ENCODE peak calls at places on chromosomes 5 and 9, in nine cellular contexts. B is fibroblast of pulmonary artery; F is HT1080; C is NCI-H460; K is activated CD8-positive, alpha-beta memory T cell treated with anti-CD3 and anti-CD28 coated beads for 48 hours; O is Kasumi-1; H is GM13976; Q is NCI-H1105; V is activated CD8-positive, alpha-beta T cell treated with anti-CD3 and anti-CD28 coated beads for 36 hours. J is an unnamed sample.

GRCh38 chr9:131801811-131802210 is 61.9 kb upstream of the RAPGEF1 start:
- DNase-seq in O (no peak), K (no peak), V (no peak), H (no peak), Q (no peak), F (no peak), C (no peak), B (no peak), J (no peak)

GRCh38 chr5:40679998-40680681 is 425 bp downstream of the PTGER4 start:
- DNase-seq in C (no peak), H (no peak), B (no peak), Q (no peak), V (peak), O (no peak), K (no peak), F (no peak), J (no peak)

GRCh38 chr9:97176206-97176605 is 131.3 kb upstream of the CCDC180 start:
- DNase-seq in K (no peak), B (peak), V (no peak), F (no peak), O (no peak), Q (peak), C (no peak), H (no peak), J (no peak)

GRCh38 chr5:126492939-126493338 is 69.7 kb downstream of the GRAMD2B start:
- DNase-seq in O (no peak), B (peak), K (no peak), H (no peak), Q (no peak), F (no peak), C (no peak), V (no peak), J (no peak)

GRCh38 chr9:13513710-13514444 is 234.4 kb upstream of the MPDZ start:
- DNase-seq in K (no peak), F (no peak), V (no peak), C (peak), H (no peak), O (no peak), B (peak), Q (no peak), J (no peak)

GRCh38 chr9:130938652-130939404 is at the start of gene FIBCD1:
- DNase-seq in F (peak), C (peak), Q (no peak), H (peak), V (peak), O (peak), B (no peak), K (no peak), J (no peak)

GRCh38 chr5:67416986-67417385 is 220.4 kb upstream of the CD180 start:
- DNase-seq in B (no peak), O (no peak), Q (no peak), K (no peak), H (no peak), V (no peak), C (no peak), F (no peak), J (no peak)

GRCh38 chr5:1292846-1293415 is 1.9 kb downstream of the TERT start:
- DNase-seq in Q (no peak), B (no peak), O (no peak), C (no peak), K (no peak), H (no peak), F (no peak), V (no peak), J (no peak)

GRCh38 chr9:13705913-13706312 is 426.4 kb upstream of the MPDZ start:
- DNase-seq in F (no peak), H (no peak), Q (no peak), O (no peak), B (peak), K (no peak), C (no peak), V (no peak), J (no peak)

GRCh38 chr9:134321957-134322741 is 4.1 kb upstream of the RXRA start:
- DNase-seq in Q (no peak), K (no peak), O (no peak), B (no peak), H (no peak), C (no peak), F (no peak), V (no peak), J (no peak)

GRCh38 chr9:131361202-131361833 is 32.6 kb upstream of the PRRC2B start:
- DNase-seq in K (no peak), B (no peak), Q (no peak), H (no peak), F (no peak), O (peak), V (peak), C (no peak), J (no peak)

GRCh38 chr5:38382898-38383297 is 124.5 kb downstream of the EGFLAM start:
- DNase-seq in Q (peak), V (peak), F (peak), H (peak), O (peak), K (no peak), C (peak), B (peak), J (peak)

GRCh38 chr5:23302438-23302837 is 205.0 kb upstream of the PRDM9 start:
- DNase-seq in F (no peak), V (no peak), H (no peak), C (no peak), O (no peak), B (no peak), Q (no peak), K (no peak), J (no peak)

GRCh38 chr5:136016945-136017530 is 11.8 kb upstream of the TGFBI start:
- DNase-seq in Q (peak), H (no peak), F (peak), C (no peak), K (no peak), O (peak), V (no peak), B (peak), J (no peak)

GRCh38 chr5:176810084-176810597 is at the start of gene UNC5A:
- DNase-seq in B (peak), H (peak), F (peak), C (peak), O (peak), K (no peak), V (peak), Q (peak), J (no peak)

GRCh38 chr9:83708515-83709158 is 879 bp upstream of the UBQLN1 start:
- DNase-seq in B (peak), F (peak), V (peak), K (peak), H (peak), Q (peak), O (peak), C (peak), J (peak)

GRCh38 chr9:105359899-105360298 is 87.9 kb upstream of the FSD1L start:
- DNase-seq in O (no peak), K (peak), Q (no peak), V (peak), C (no peak), F (peak), H (no peak), B (peak), J (no peak)

GRCh38 chr5:82885657-82886389 is 191.4 kb downstream of the TMEM167A start:
- DNase-seq in F (peak), V (no peak), C (no peak), O (no peak), Q (no peak), K (no peak), H (peak), B (no peak), J (no peak)

GRCh38 chr9:136695435-136695895 is 8.2 kb upstream of the AGPAT2 start:
- DNase-seq in Q (peak), O (no peak), C (no peak), F (peak), V (no peak), K (no peak), H (no peak), B (no peak), J (peak)

GRCh38 chr5:58462623-58463230 is 2.8 kb upstream of the PLK2 start:
- DNase-seq in C (peak), K (no peak), H (peak), O (peak), V (peak), F (peak), Q (no peak), B (peak), J (peak)

GRCh38 chr5:139690385-139691274 is 42.5 kb downstream of the CXXC5 start:
- DNase-seq in C (no peak), K (no peak), H (no peak), V (no peak), O (no peak), B (peak), F (peak), Q (no peak), J (no peak)

GRCh38 chr9:129007766-129008468 is 20.2 kb downstream of the SH3GLB2 start:
- DNase-seq in K (no peak), B (no peak), O (no peak), C (no peak), Q (no peak), F (no peak), V (no peak), H (peak), J (no peak)

GRCh38 chr5:39148983-39149534 is 70.3 kb downstream of the FYB1 start:
- DNase-seq in V (no peak), H (no peak), C (peak), O (peak), F (no peak), Q (no peak), K (no peak), B (peak), J (no peak)

GRCh38 chr9:125147401-125147951 is 4.1 kb upstream of the SCAI start:
- DNase-seq in Q (no peak), C (no peak), V (no peak), B (no peak), K (no peak), F (no peak), O (no peak), H (no peak), J (no peak)

GRCh38 chr5:17069995-17070405 is 133.9 kb upstream of the MYO10 start:
- DNase-seq in V (no peak), B (peak), O (no peak), K (no peak), H (no peak), Q (no peak), C (peak), F (peak), J (peak)